ENCODE peak calls at places on chromosomes 4 and X, in eight cellular contexts. C is A549, E is NB4, M is HCT116, F is GM12878, A is WTC11, T is SK-N-SH, R is K562. V is an unnamed sample.

GRCh38 chrX:39726810-39727209 is 370.9 kb downstream of the BCOR start:
- DNase-seq in M (no peak), A (no peak), E (peak), R (no peak), T (peak), F (no peak), C (no peak), V (peak)

GRCh38 chr4:70297581-70297980 is 37.2 kb upstream of the CABS1 start:
- DNase-seq in C (no peak), M (no peak), E (no peak), T (no peak), A (no peak), R (no peak), F (no peak), V (no peak)

GRCh38 chr4:27129871-27130277 is 269.2 kb downstream of the STIM2 start:
- DNase-seq in A (no peak), M (no peak), E (no peak), C (no peak), F (no peak), T (no peak), R (no peak), V (no peak)

GRCh38 chrX:71253253-71254091 is 468 bp downstream of the ZMYM3 start:
- DNase-seq in R (peak), E (peak), F (no peak), A (peak), M (no peak), T (peak), C (peak), V (peak)

GRCh38 chr4:119585771-119586170 is 42.8 kb downstream of the PDE5A start:
- DNase-seq in A (no peak), E (no peak), R (no peak), F (no peak), C (no peak), T (no peak), M (no peak), V (no peak)

GRCh38 chr4:98501383-98501782 is 157.0 kb downstream of the TSPAN5 start:
- DNase-seq in M (peak), F (no peak), T (no peak), A (no peak), R (no peak), E (peak), C (no peak), V (no peak)

GRCh38 chrX:1212532-1212931 is at the start of gene CRLF2:
- DNase-seq in E (peak), M (peak), T (no peak), F (peak), C (peak), A (no peak), R (no peak), V (no peak)

GRCh38 chr4:43251760-43252317 is 359.3 kb downstream of the GRXCR1 start:
- DNase-seq in T (no peak), M (no peak), A (no peak), E (no peak), C (no peak), R (no peak), F (no peak), V (no peak)

GRCh38 chr4:187992971-187993370 is 2.6 kb upstream of the ZFP42 start:
- DNase-seq in A (no peak), M (no peak), T (no peak), F (no peak), R (no peak), E (no peak), C (no peak), V (no peak)

GRCh38 chr4:37453361-37454262 is 209.1 kb downstream of the NWD2 start:
- DNase-seq in M (no peak), E (peak), R (peak), C (peak), T (peak), A (peak), F (no peak), V (peak)

GRCh38 chr4:10417720-10418119 is 39.5 kb downstream of the ZNF518B start:
- DNase-seq in E (no peak), C (no peak), T (no peak), F (no peak), R (no peak), A (no peak), M (no peak), V (peak)

GRCh38 chr4:144572660-144573059 is 73.3 kb upstream of the HHIP start:
- DNase-seq in M (no peak), C (no peak), R (no peak), T (no peak), E (peak), F (no peak), A (peak), V (no peak)

GRCh38 chr4:152460488-152460887 is 75.4 kb downstream of the FBXW7 start:
- DNase-seq in F (peak), R (no peak), E (peak), T (no peak), A (no peak), M (no peak), C (no peak), V (no peak)

GRCh38 chr4:94595880-94596483 is 144.2 kb downstream of the PDLIM5 start:
- DNase-seq in T (peak), A (no peak), C (peak), F (peak), M (peak), E (peak), R (peak), V (peak)

GRCh38 chr4:156779046-156779445 is 192.6 kb downstream of the PDGFC start:
- DNase-seq in E (no peak), C (no peak), R (no peak), M (no peak), A (no peak), F (no peak), T (no peak), V (no peak)

GRCh38 chr4:181524455-181524854 is 718.7 kb upstream of the TENM3 start:
- DNase-seq in R (no peak), F (no peak), T (peak), A (no peak), M (no peak), E (no peak), C (no peak), V (no peak)

GRCh38 chr4:30716671-30717207 is 3.4 kb upstream of the PCDH7 start:
- DNase-seq in E (no peak), R (no peak), A (no peak), F (no peak), C (peak), M (no peak), T (no peak), V (peak)

GRCh38 chr4:71635094-71635493 is 148.8 kb downstream of the GC start:
- DNase-seq in R (no peak), A (no peak), F (no peak), M (no peak), C (no peak), E (no peak), T (no peak), V (no peak)

GRCh38 chr4:99809326-99809725 is 7.3 kb upstream of the DAPP1 start:
- DNase-seq in F (no peak), T (no peak), A (no peak), C (no peak), E (no peak), R (no peak), M (no peak), V (no peak)

GRCh38 chrX:75603833-75604232 is 81.0 kb upstream of the ZDHHC15 start:
- DNase-seq in M (no peak), T (peak), R (peak), E (peak), C (peak), F (no peak), A (no peak), V (peak)

GRCh38 chr4:84529169-84529751 is 30.2 kb upstream of the NKX6-1 start:
- DNase-seq in R (peak), A (no peak), E (peak), F (no peak), C (peak), M (peak), T (peak), V (peak)

GRCh38 chr4:4875147-4875546 is 15.7 kb downstream of the MSX1 start:
- DNase-seq in F (no peak), T (no peak), R (no peak), M (no peak), C (no peak), A (no peak), E (no peak), V (no peak)

GRCh38 chr4:158146736-158147135 is 26.1 kb downstream of the GASK1B start:
- DNase-seq in E (no peak), M (no peak), R (no peak), C (no peak), A (no peak), T (no peak), F (no peak), V (no peak)

GRCh38 chr4:153151535-153152452 is 52.4 kb upstream of the TRIM2 start:
- DNase-seq in M (no peak), R (no peak), E (peak), T (peak), C (no peak), F (no peak), A (peak), V (peak)

GRCh38 chr4:82618321-82618720 is 56.5 kb upstream of the TMEM150C start:
- DNase-seq in T (peak), A (no peak), F (no peak), E (no peak), C (no peak), R (no peak), M (no peak), V (no peak)

GRCh38 chrX:17025903-17026302 is 79.4 kb downstream of the REPS2 start:
- DNase-seq in T (no peak), A (no peak), M (no peak), C (no peak), E (no peak), R (no peak), F (no peak), V (no peak)

GRCh38 chrX:45758738-45759397 is 558.2 kb upstream of the DIPK2B start:
- DNase-seq in R (no peak), C (no peak), F (peak), T (no peak), M (no peak), E (peak), A (no peak), V (no peak)

GRCh38 chrX:115616943-115617563 is 56.1 kb downstream of the PLS3 start:
- DNase-seq in F (peak), C (peak), M (peak), T (peak), A (no peak), E (no peak), R (no peak), V (peak)

GRCh38 chr4:139773560-139774318 is 108.1 kb downstream of the MGST2 start:
- DNase-seq in F (no peak), M (no peak), C (no peak), A (no peak), E (no peak), T (no peak), R (no peak), V (no peak)

GRCh38 chr4:139764192-139764591 is 98.6 kb downstream of the MGST2 start:
- DNase-seq in C (no peak), E (no peak), A (no peak), T (peak), F (no peak), M (no peak), R (no peak), V (no peak)

GRCh38 chr4:24547979-24548378 is 36.4 kb downstream of the DHX15 start:
- DNase-seq in C (no peak), R (no peak), M (no peak), T (no peak), F (no peak), E (no peak), A (no peak), V (no peak)

GRCh38 chrX:122622800-122623199 is 561.3 kb upstream of the GRIA3 start:
- DNase-seq in T (no peak), C (no peak), F (no peak), E (no peak), R (no peak), A (no peak), M (no peak), V (no peak)

GRCh38 chrX:24676403-24677024 is 17.2 kb upstream of the POLA1 start:
- DNase-seq in C (peak), E (peak), F (no peak), A (no peak), T (peak), M (no peak), R (peak), V (peak)

GRCh38 chr4:99490286-99490685 is 20.5 kb upstream of the C4orf17 start:
- DNase-seq in A (no peak), R (no peak), E (no peak), C (no peak), T (no peak), F (no peak), M (no peak), V (peak)

GRCh38 chr4:180028682-180029081 is 2214.5 kb upstream of the TENM3 start:
- DNase-seq in F (peak), E (peak), R (no peak), A (peak), T (peak), C (no peak), M (peak), V (no peak)

GRCh38 chr4:56505269-56506109 is at the start of gene ARL9:
- DNase-seq in E (no peak), M (no peak), R (no peak), A (peak), F (no peak), T (peak), C (no peak), V (peak)
- TF ChIP-seq MAX in E (no peak), M (no peak), R (no peak), A (peak), F (no peak), T (no peak), C (no peak), V (no peak)

GRCh38 chr4:15001248-15001824 is 945 bp upstream of the CPEB2 start:
- DNase-seq in T (peak), F (no peak), A (peak), R (peak), E (peak), C (peak), M (no peak), V (peak)
- TF ChIP-seq MAX in T (no peak), F (peak), A (no peak), R (no peak), E (peak), C (no peak), M (peak), V (no peak)

GRCh38 chr4:55947912-55948725 is 626 bp upstream of the CEP135 start:
- DNase-seq in A (no peak), E (peak), C (peak), R (peak), T (peak), F (peak), M (peak), V (peak)
- TF ChIP-seq MAX in A (no peak), E (no peak), C (no peak), R (no peak), T (no peak), F (no peak), M (no peak), V (no peak)

DNA sequence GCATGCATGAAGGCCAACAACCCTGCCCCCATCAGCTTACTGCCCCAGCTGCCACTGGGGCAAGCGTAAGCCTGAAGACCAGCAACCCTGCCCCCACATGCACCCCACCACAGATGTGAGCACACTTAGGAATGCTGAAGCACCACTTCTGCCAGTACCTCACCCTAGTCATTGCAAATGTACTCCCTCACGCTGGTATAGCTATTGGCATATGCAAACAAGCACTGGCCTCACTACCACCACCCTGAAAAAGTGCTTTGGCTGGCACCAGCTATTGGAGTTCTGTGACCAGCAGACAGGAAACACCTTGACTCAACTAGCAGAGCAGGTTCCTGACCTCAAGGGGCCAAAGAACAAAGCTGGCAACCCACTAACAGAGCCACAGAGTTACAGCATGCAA is 534.4 kb upstream of the POU3F4 start:
- DNase-seq in A (no peak), M (no peak), R (no peak), F (no peak), T (no peak), E (no peak), C (no peak), V (no peak)
- TF ChIP-seq MAX in A (no peak), M (no peak), R (no peak), F (no peak), T (no peak), E (no peak), C (no peak), V (no peak)

DNA sequence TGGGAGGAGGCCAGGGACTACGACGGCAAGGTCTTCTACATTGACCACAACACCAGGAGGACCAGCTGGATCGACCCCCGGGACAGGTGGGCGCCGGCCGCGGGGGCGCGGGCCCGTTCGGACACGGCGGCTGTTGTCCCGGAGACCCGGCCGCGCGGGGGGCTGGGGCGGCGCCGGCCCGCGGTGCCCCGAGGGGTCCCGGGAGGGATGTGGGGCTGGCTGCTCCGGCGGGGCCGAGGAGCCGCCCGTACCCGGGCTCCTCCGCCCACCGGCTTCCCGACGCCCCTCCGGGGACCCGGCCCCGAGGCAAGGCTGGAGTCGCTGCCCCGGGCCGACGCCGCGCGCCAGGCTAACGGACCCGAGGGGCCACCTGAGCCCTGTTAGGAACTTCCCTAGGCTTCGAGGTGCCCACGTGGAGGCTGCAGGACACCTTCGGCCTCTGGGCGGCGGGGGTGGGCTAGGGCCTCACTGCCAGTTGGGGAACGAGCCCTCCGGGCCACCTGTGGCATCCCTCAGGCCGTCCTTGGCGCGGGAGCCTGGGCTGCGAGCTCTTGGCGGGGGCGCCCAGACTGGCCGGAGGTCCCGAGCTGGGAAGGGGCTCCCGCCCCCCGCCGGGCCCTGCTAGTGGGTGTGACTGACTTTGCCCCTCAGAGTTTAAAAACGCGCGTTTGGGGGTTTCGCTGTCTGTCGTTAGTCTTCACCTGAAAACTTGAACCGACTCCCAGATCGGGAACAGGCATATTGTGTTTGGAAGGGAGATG is 660 bp downstream of the WWC2 start:
- DNase-seq in R (peak), M (no peak), T (no peak), E (peak), F (no peak), C (peak), A (peak), V (peak)
- TF ChIP-seq MAX in R (peak), M (peak), T (peak), E (peak), F (no peak), C (peak), A (peak), V (peak)

DNA sequence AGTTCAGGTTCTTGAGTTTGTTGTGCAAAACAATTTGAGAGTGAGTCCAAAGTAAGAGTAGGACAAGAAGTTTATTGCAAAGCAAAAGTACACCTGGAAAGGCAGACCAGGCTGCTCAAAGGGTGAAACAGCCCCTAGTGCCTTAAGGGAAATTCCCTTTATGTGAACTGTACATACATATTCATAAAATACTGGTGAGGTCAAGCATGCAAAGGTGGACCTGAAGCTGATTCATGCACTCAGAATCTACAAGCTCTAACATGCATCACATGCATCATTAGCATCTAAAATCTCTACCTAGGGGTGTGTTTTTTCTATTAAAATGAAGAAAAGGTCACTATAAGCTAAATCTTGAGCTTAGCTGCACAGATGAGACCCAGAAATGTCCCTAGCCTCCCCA is 266.9 kb downstream of the SPATA18 start:
- DNase-seq in R (no peak), A (no peak), C (no peak), E (no peak), F (no peak), T (no peak), M (no peak), V (no peak)
- TF ChIP-seq MAX in R (no peak), A (no peak), C (no peak), E (no peak), F (no peak), T (no peak), M (no peak), V (no peak)

GRCh38 chr4:54016504-54016903 is 47.9 kb downstream of the CHIC2 start:
- DNase-seq in R (no peak), A (no peak), F (no peak), M (no peak), C (no peak), E (no peak), T (no peak), V (no peak)
- TF ChIP-seq MAX in R (no peak), A (no peak), F (no peak), M (no peak), C (no peak), E (no peak), T (no peak), V (no peak)

DNA sequence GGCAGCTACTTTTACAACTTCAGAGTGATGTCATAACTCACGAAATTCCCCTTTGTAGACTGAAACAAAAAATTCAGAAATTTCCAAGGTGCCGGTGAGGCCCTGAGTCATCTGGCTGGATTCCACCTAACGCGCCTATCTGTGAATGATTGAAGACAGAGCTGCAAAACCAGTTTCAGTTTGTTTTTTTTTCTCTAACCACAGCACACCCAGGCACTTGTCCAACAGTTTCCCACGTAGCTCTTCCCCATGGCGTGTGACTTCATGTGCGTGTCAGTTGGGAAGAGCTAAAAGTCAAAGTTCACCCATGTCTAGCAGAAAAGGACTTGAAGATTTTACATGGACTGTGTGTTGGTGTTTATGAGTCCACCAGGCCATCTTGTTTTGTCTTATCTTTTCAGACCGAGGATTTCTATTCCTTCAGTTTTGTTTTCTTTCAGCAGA is 16.3 kb downstream of the TCEANC start:
- DNase-seq in A (no peak), F (peak), R (peak), C (peak), E (peak), M (peak), T (no peak), V (peak)
- TF ChIP-seq MAX in A (no peak), F (no peak), R (no peak), C (peak), E (no peak), M (peak), T (no peak), V (no peak)

GRCh38 chr4:2008921-2009650 is at the start of gene NELFA:
- DNase-seq in M (peak), A (peak), F (peak), T (peak), E (peak), C (peak), R (peak), V (peak)

GRCh38 chr4:2006956-2007653 is 1.7 kb downstream of the NELFA start:
- DNase-seq in A (no peak), R (no peak), T (no peak), M (no peak), E (no peak), C (no peak), F (no peak), V (no peak)

GRCh38 chr4:2006367-2006766 is 2.4 kb downstream of the NELFA start:
- DNase-seq in R (no peak), T (no peak), E (no peak), F (no peak), M (no peak), A (no peak), C (no peak), V (no peak)

GRCh38 chr4:2008671-2008920 is 178 bp downstream of the NELFA start:
- DNase-seq in A (no peak), E (no peak), F (no peak), T (no peak), R (no peak), C (no peak), M (no peak), V (no peak)

GRCh38 chr4:2007804-2008670 is 737 bp downstream of the NELFA start:
- DNase-seq in F (no peak), E (no peak), T (peak), A (no peak), C (no peak), M (no peak), R (peak), V (peak)
- TF ChIP-seq MAX in F (no peak), E (no peak), T (no peak), A (no peak), C (no peak), M (no peak), R (no peak), V (no peak)

V was measured in endothelial cell of umbilical vein.